ENCODE peak calls at places on chromosome 16, in six cellular contexts. J is endodermal cell; I is RWPE1; X is hypothalamus; L is activated CD4-positive, alpha-beta T cell treated with anti-CD3 and anti-CD28 coated beads, Interleukin-2, amount 50 U/mL, for 1 hour; N is activated effector memory CD4-positive, alpha-beta T cell treated with anti-CD3 and anti-CD28 coated beads, Interleukin-2, amount 50 U/mL, for 16 hours. Y is an unnamed sample.

GRCh38 chr16:85238233-85238647 is 126.0 kb upstream of the CIBAR2 start:
- DNase-seq in J (peak), I (no peak), X (no peak), L (no peak), N (no peak), Y (peak)

GRCh38 chr16:30030011-30030685 is 923 bp downstream of the TLCD3B start:
- DNase-seq in J (no peak), I (no peak), X (no peak), L (no peak), N (no peak), Y (no peak)

GRCh38 chr16:75379911-75380847 is 53.1 kb downstream of the CFDP1 start:
- DNase-seq in J (no peak), I (no peak), X (no peak), L (peak), N (peak), Y (no peak)

GRCh38 chr16:4825196-4825595 is 21.9 kb downstream of the GLYR1 start:
- DNase-seq in J (no peak), I (no peak), X (no peak), L (no peak), N (no peak), Y (no peak)

GRCh38 chr16:85650864-85651811 is 37.6 kb downstream of the GINS2 start:
- DNase-seq in J (no peak), I (no peak), X (peak), L (no peak), N (no peak), Y (no peak)

GRCh38 chr16:77213542-77214108 is 14.4 kb downstream of the SYCE1L start:
- DNase-seq in J (no peak), I (peak), X (no peak), L (no peak), N (no peak), Y (no peak)

GRCh38 chr16:58792188-58792587 is 58.1 kb upstream of the GOT2 start:
- DNase-seq in J (no peak), I (no peak), X (no peak), L (no peak), N (no peak), Y (no peak)

GRCh38 chr16:58464047-58464915 is 35.7 kb upstream of the NDRG4 start:
- DNase-seq in J (peak), I (no peak), X (no peak), L (no peak), N (no peak), Y (no peak)

GRCh38 chr16:57066625-57067024 is 25.8 kb upstream of the CPNE2 start:
- DNase-seq in J (no peak), I (no peak), X (no peak), L (no peak), N (no peak), Y (no peak)

GRCh38 chr16:67528222-67528869 is at the start of gene RIPOR1:
- DNase-seq in J (peak), I (no peak), X (no peak), L (peak), N (peak), Y (no peak)

GRCh38 chr16:86568677-86569623 is 2.3 kb downstream of the FOXC2 start:
- DNase-seq in J (no peak), I (no peak), X (no peak), L (no peak), N (no peak), Y (no peak)

GRCh38 chr16:2692251-2692947 is 10.1 kb downstream of the KCTD5 start:
- DNase-seq in J (no peak), I (no peak), X (peak), L (no peak), N (no peak), Y (peak)

GRCh38 chr16:28534542-28535373 is 4.0 kb downstream of the NUPR1 start:
- DNase-seq in J (no peak), I (peak), X (no peak), L (no peak), N (no peak), Y (no peak)

Y was measured in DMS 273 treated with DMSO at 0.1 percent for 48 hours.